ENCODE peak calls at places on chromosomes 2 and 18, in five cellular contexts. A is tibial artery, Z is occipital lobe, X is GM20000, C is iPS DF 6.9. H is an unnamed sample.

GRCh38 chr2:88342749-88343148 is 109.7 kb downstream of the FOXI3 start:
- DNase-seq in X (no peak), Z (no peak), C (no peak), A (no peak), H (no peak)

GRCh38 chr2:240233891-240234502 is 93.5 kb upstream of the OTOS start:
- DNase-seq in C (no peak), X (no peak), A (peak), Z (no peak), H (no peak)

GRCh38 chr2:197950754-197951153 is 146.4 kb downstream of the PLCL1 start:
- DNase-seq in Z (no peak), C (no peak), X (no peak), A (no peak), H (no peak)

GRCh38 chr2:172233947-172234715 is 131.4 kb upstream of the DLX2 start:
- DNase-seq in A (no peak), C (no peak), X (no peak), Z (no peak), H (no peak)

GRCh38 chr2:26495705-26496271 is 17.9 kb upstream of the OTOF start:
- DNase-seq in C (no peak), A (no peak), Z (no peak), X (no peak), H (no peak)

GRCh38 chr2:160715428-160715827 is 221.8 kb upstream of the RBMS1 start:
- DNase-seq in Z (no peak), X (no peak), A (no peak), C (no peak), H (no peak)

GRCh38 chr2:76157531-76157930 is 446.8 kb upstream of the GCFC2 start:
- DNase-seq in A (no peak), C (no peak), X (no peak), Z (no peak), H (no peak)

GRCh38 chr18:39463986-39464385 is 1898.4 kb upstream of the CELF4 start:
- DNase-seq in C (no peak), A (no peak), Z (no peak), X (no peak), H (no peak)

GRCh38 chr18:7234061-7234460 is 3.2 kb downstream of the LRRC30 start:
- DNase-seq in A (no peak), C (no peak), X (no peak), Z (no peak), H (no peak)

GRCh38 chr2:100422320-100422719 is 4.9 kb upstream of the CHST10 start:
- DNase-seq in C (peak), X (no peak), A (no peak), Z (no peak), H (no peak)

GRCh38 chr18:58723810-58724602 is 52.7 kb downstream of the MALT1 start:
- DNase-seq in C (no peak), X (no peak), Z (no peak), A (no peak), H (no peak)

GRCh38 chr2:197707316-197708213 is 2.4 kb downstream of the MARS2 start:
- DNase-seq in C (no peak), Z (no peak), A (no peak), X (peak), H (no peak)

GRCh38 chr2:72901426-72901825 is 14.2 kb downstream of the SPR start:
- DNase-seq in X (no peak), A (no peak), C (no peak), Z (no peak), H (no peak)

GRCh38 chr2:8107979-8108378 is 573.9 kb upstream of the ID2 start:
- DNase-seq in Z (no peak), C (no peak), X (no peak), A (no peak), H (no peak)

GRCh38 chr18:68034293-68034692 is 517.8 kb upstream of the DSEL start:
- DNase-seq in Z (no peak), X (no peak), A (no peak), C (no peak), H (no peak)

GRCh38 chr2:136310005-136310495 is 192.1 kb upstream of the CXCR4 start:
- DNase-seq in C (no peak), Z (no peak), X (peak), A (no peak), H (no peak)

GRCh38 chr2:48248251-48248933 is 281.6 kb upstream of the STON1 start:
- DNase-seq in A (no peak), X (peak), Z (no peak), C (peak), H (no peak)

GRCh38 chr2:67871696-67872320 is 191.0 kb downstream of the C1D start:
- DNase-seq in X (no peak), C (no peak), Z (no peak), A (peak), H (no peak)

GRCh38 chr2:134470561-134471168 is 216.8 kb downstream of the MGAT5 start:
- DNase-seq in X (no peak), Z (no peak), C (no peak), A (no peak), H (no peak)

GRCh38 chr18:3248670-3249359 is 1.2 kb downstream of the MYL12A start:
- DNase-seq in C (no peak), A (no peak), Z (no peak), X (peak), H (no peak)

GRCh38 chr2:9333591-9334171 is 89.6 kb downstream of the ITGB1BP1 start:
- DNase-seq in C (peak), A (peak), X (no peak), Z (peak), H (no peak)

GRCh38 chr2:74865770-74866674 is 32.1 kb downstream of the HK2 start:
- DNase-seq in A (no peak), X (no peak), Z (no peak), C (no peak), H (no peak)

GRCh38 chr18:8773980-8774379 is 68.6 kb downstream of the MTCL1 start:
- DNase-seq in Z (no peak), A (no peak), C (no peak), X (no peak), H (no peak)

GRCh38 chr2:65232636-65233035 is 5.0 kb downstream of the ACTR2 start:
- DNase-seq in Z (no peak), A (no peak), C (no peak), X (peak), H (no peak)

GRCh38 chr2:120238728-120239487 is 13.7 kb upstream of the RALB start:
- DNase-seq in X (no peak), Z (no peak), A (no peak), C (no peak), H (no peak)

GRCh38 chr2:186590538-186591441 is 934 bp downstream of the ITGAV start:
- DNase-seq in C (no peak), A (no peak), X (peak), Z (peak), H (no peak)

GRCh38 chr18:62366992-62367391 is 41.9 kb downstream of the TNFRSF11A start:
- DNase-seq in C (peak), A (no peak), X (no peak), Z (no peak), H (no peak)

GRCh38 chr2:153872311-153873061 is 764 bp downstream of the GALNT13 start:
- DNase-seq in C (no peak), Z (no peak), A (no peak), X (no peak), H (no peak)

GRCh38 chr2:71071681-71072398 is 3.4 kb downstream of the NAGK start:
- DNase-seq in C (no peak), X (peak), Z (no peak), A (peak), H (no peak)

GRCh38 chr2:210792000-210792399 is 235.6 kb downstream of the CPS1 start:
- DNase-seq in Z (no peak), A (no peak), C (no peak), X (no peak), H (no peak)

GRCh38 chr2:99389371-99389770 is 52.2 kb downstream of the EIF5B start:
- DNase-seq in C (no peak), A (no peak), Z (no peak), X (no peak), H (no peak)

GRCh38 chr18:55731594-55732042 is 143.6 kb upstream of the TCF4 start:
- DNase-seq in Z (no peak), X (no peak), C (no peak), A (no peak), H (no peak)